ENCODE peak calls at places on chromosomes 1 and 21, in five cellular contexts. T is NCI-H345, X is cardiac muscle cell, R is hypothalamus, U is GM18507. A is an unnamed sample.

GRCh38 chr1:25435315-25436103 is 4.8 kb downstream of the MACO1 start:
- DNase-seq in X (no peak), U (no peak), T (no peak), R (no peak), A (no peak)

GRCh38 chr21:17513214-17514123 is 626 bp downstream of the CXADR start:
- DNase-seq in R (peak), U (no peak), T (peak), X (peak), A (peak)

GRCh38 chr1:207612762-207613161 is 32.2 kb upstream of the CR1L start:
- DNase-seq in T (no peak), R (no peak), U (no peak), X (no peak), A (no peak)

GRCh38 chr1:2478100-2478499 is 2.0 kb downstream of the PLCH2 start:
- DNase-seq in R (no peak), U (no peak), X (no peak), T (no peak), A (no peak)

GRCh38 chr1:50272923-50273322 is 150.3 kb downstream of the DMRTA2 start:
- DNase-seq in X (no peak), U (no peak), R (no peak), T (peak), A (no peak)

GRCh38 chr1:187942986-187943385 is 1114.2 kb downstream of the PLA2G4A start:
- DNase-seq in T (no peak), R (no peak), U (no peak), X (no peak), A (no peak)

GRCh38 chr1:56510642-56511021 is 68.7 kb downstream of the PLPP3 start:
- DNase-seq in X (no peak), U (no peak), T (no peak), R (no peak), A (no peak)

GRCh38 chr1:12447301-12447700 is 170.7 kb downstream of the DHRS3 start:
- DNase-seq in X (no peak), T (no peak), R (no peak), U (no peak), A (no peak)

GRCh38 chr1:206495011-206495461 is 12.3 kb upstream of the RASSF5 start:
- DNase-seq in U (no peak), X (no peak), R (no peak), T (no peak), A (no peak)

GRCh38 chr1:208081972-208082371 is 162.2 kb downstream of the PLXNA2 start:
- DNase-seq in T (no peak), R (no peak), X (no peak), U (no peak), A (no peak)

GRCh38 chr1:101259744-101260148 is 22.9 kb downstream of the S1PR1 start:
- DNase-seq in X (no peak), T (no peak), U (no peak), R (no peak), A (no peak)

GRCh38 chr1:197464039-197464438 is 196.0 kb downstream of the CRB1 start:
- DNase-seq in X (no peak), U (no peak), T (peak), R (no peak), A (peak)

GRCh38 chr1:210144736-210145135 is 87.9 kb upstream of the SERTAD4 start:
- DNase-seq in U (no peak), X (no peak), R (no peak), T (no peak), A (no peak)

GRCh38 chr21:16239659-16240265 is 510.0 kb downstream of the USP25 start:
- DNase-seq in T (no peak), U (no peak), X (peak), R (no peak), A (no peak)

GRCh38 chr1:81097860-81098259 is 702.9 kb upstream of the ADGRL2 start:
- DNase-seq in R (no peak), X (no peak), U (no peak), T (no peak), A (no peak)

GRCh38 chr21:40548134-40548533 is 298.8 kb downstream of the DSCAM start:
- DNase-seq in X (no peak), R (no peak), T (peak), U (no peak), A (no peak)

GRCh38 chr1:19644761-19645543 is 841 bp downstream of the NBL1 start:
- DNase-seq in R (no peak), U (no peak), X (peak), T (no peak), A (no peak)

GRCh38 chr1:151993084-151993733 is 450 bp downstream of the S100A10 start:
- DNase-seq in T (no peak), R (no peak), U (no peak), X (no peak), A (no peak)

GRCh38 chr1:214362188-214362882 is 81.4 kb downstream of the SMYD2 start:
- DNase-seq in X (no peak), U (no peak), T (no peak), R (no peak), A (peak)

GRCh38 chr1:204077979-204078696 is 5.2 kb downstream of the SOX13 start:
- DNase-seq in U (no peak), T (peak), X (peak), R (no peak), A (no peak)

A was measured in occipital lobe.